ENCODE peak calls at places on chromosomes 3 and 15, in five cellular contexts. N is endothelial cell of umbilical vein, Q is H1, R is Panc1, I is HCT116. U is an unnamed sample.

GRCh38 chr3:41137686-41138111 is 61.6 kb upstream of the CTNNB1 start:
- DNase-seq in N (no peak), Q (no peak), R (no peak), I (no peak), U (no peak)

GRCh38 chr3:134365766-134366065 is 8.5 kb downstream of the AMOTL2 start:
- DNase-seq in N (no peak), Q (no peak), R (no peak), I (no peak), U (no peak)

GRCh38 chr3:13506680-13507079 is 26.6 kb downstream of the HDAC11 start:
- DNase-seq in N (no peak), Q (no peak), R (no peak), I (no peak), U (no peak)

GRCh38 chr3:15471861-15472260 is 44.5 kb downstream of the EAF1 start:
- DNase-seq in N (no peak), Q (no peak), R (no peak), I (no peak), U (no peak)

GRCh38 chr3:12138044-12138443 is 20.7 kb downstream of the TIMP4 start:
- DNase-seq in N (peak), Q (no peak), R (no peak), I (peak), U (no peak)

GRCh38 chr3:172515130-172515918 is 7.9 kb downstream of the TNFSF10 start:
- DNase-seq in N (peak), Q (no peak), R (no peak), I (no peak), U (no peak)

GRCh38 chr3:76310059-76310458 is 524.7 kb upstream of the ZNF717 start:
- DNase-seq in N (no peak), Q (no peak), R (no peak), I (no peak), U (no peak)

GRCh38 chr3:147431746-147432145 is 22.6 kb downstream of the ZIC1 start:
- DNase-seq in N (no peak), Q (no peak), R (no peak), I (no peak), U (peak)

GRCh38 chr3:194197981-194198695 is 62.2 kb downstream of the HES1 start:
- DNase-seq in N (no peak), Q (no peak), R (no peak), I (no peak), U (no peak)

GRCh38 chr3:53170325-53171108 is 9.5 kb downstream of the PRKCD start:
- DNase-seq in N (no peak), Q (no peak), R (no peak), I (no peak), U (no peak)
- TF ChIP-seq POLR2AphosphoS5 in N (no peak), Q (no peak), R (no peak), I (no peak), U (no peak)

DNA sequence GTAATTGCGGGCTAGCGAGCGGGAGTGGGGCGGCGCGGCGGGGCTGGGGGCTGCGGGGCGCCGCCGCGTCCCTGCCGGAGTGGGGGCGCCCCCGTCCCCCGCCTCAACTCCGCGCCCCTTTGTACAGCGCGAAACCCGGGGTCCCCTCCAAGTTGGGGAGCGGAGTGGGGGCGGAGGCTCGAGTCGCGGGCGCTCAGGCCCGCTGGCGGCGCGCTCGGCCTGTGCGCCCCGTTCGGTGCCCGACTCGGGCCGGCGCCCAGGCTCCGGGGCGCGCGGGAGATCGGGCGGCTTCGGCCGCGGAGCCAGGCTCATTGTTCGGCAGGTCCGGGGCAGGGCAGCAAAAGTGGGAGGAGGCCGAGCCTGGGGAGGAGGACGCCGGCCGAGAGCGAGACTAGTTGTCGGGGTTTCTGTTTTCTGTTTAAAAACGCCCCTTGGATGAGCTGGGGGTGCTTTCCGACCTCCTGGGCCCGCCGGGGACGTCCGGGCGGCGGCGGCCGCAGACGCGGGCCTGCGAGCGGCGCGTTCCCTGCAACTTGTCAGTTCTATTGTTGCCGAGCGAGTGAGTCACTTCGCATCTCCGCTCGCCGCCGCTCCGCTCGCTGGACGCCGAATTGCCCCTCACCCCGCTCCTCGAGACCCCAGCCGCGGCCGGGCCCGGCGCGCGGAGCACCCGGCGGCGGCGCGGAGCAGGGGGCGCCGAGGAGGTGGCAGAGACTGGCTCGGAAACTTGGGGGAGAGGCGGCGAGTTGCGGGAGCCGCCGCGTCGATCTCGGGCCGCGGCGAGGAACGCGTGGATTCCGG is 663 bp downstream of the TCF12 start:
- DNase-seq in N (peak), Q (peak), R (no peak), I (no peak), U (no peak)
- TF ChIP-seq POLR2AphosphoS5 in N (peak), Q (peak), R (no peak), I (peak), U (no peak)

GRCh38 chr15:62439543-62440016 is 274.5 kb upstream of the C2CD4B start:
- DNase-seq in N (no peak), Q (no peak), R (no peak), I (no peak), U (no peak)
- TF ChIP-seq POLR2AphosphoS5 in N (no peak), Q (no peak), R (no peak), I (no peak), U (no peak)

GRCh38 chr15:101203029-101203428 is 48.8 kb downstream of the CHSY1 start:
- DNase-seq in N (no peak), Q (no peak), R (no peak), I (no peak), U (no peak)

GRCh38 chr15:101198820-101199219 is 53.0 kb downstream of the CHSY1 start:
- DNase-seq in N (no peak), Q (no peak), R (no peak), I (no peak), U (no peak)

GRCh38 chr15:101200181-101200580 is 51.7 kb downstream of the CHSY1 start:
- DNase-seq in N (no peak), Q (no peak), R (no peak), I (no peak), U (no peak)

GRCh38 chr15:101203607-101204006 is 48.2 kb downstream of the CHSY1 start:
- DNase-seq in N (no peak), Q (no peak), R (no peak), I (no peak), U (no peak)

GRCh38 chr15:101201411-101202174 is 50.3 kb downstream of the CHSY1 start:
- DNase-seq in N (peak), Q (peak), R (peak), I (peak), U (no peak)
- TF ChIP-seq POLR2AphosphoS5 in N (no peak), Q (no peak), R (peak), I (no peak), U (no peak)

GRCh38 chr3:125125822-125126245 is 70.0 kb upstream of the HEG1 start:
- DNase-seq in N (no peak), Q (no peak), R (no peak), I (no peak), U (peak)

GRCh38 chr3:125126323-125126722 is 70.5 kb upstream of the HEG1 start:
- DNase-seq in N (no peak), Q (no peak), R (no peak), I (no peak), U (no peak)

GRCh38 chr3:125132815-125133214 is 77.0 kb upstream of the HEG1 start:
- DNase-seq in N (no peak), Q (no peak), R (no peak), I (no peak), U (no peak)

GRCh38 chr3:125128861-125129501 is 73.2 kb upstream of the HEG1 start:
- DNase-seq in N (no peak), Q (no peak), R (no peak), I (no peak), U (no peak)

GRCh38 chr3:125129512-125129962 is 73.7 kb upstream of the HEG1 start:
- DNase-seq in N (peak), Q (no peak), R (no peak), I (no peak), U (no peak)
- TF ChIP-seq POLR2AphosphoS5 in N (no peak), Q (no peak), R (no peak), I (no peak), U (no peak)

U was measured in SK-N-MC.